ENCODE peak calls at places on chromosomes 4 and X, in six cellular contexts. Y, K, X, T, R and U are unnamed samples.

GRCh38 chr4:8853249-8853648 is 18.4 kb downstream of the HMX1 start:
- DNase-seq in T (no peak), R (no peak), X (no peak), K (no peak), Y (no peak), U (no peak)

GRCh38 chr4:154559931-154560801 is 2.6 kb upstream of the FGB start:
- DNase-seq in X (no peak), Y (no peak), K (no peak), T (no peak), R (no peak), U (no peak)

GRCh38 chrX:139560221-139560620 is 29.7 kb downstream of the F9 start:
- DNase-seq in Y (no peak), X (no peak), R (no peak), T (no peak), K (no peak), U (no peak)

GRCh38 chrX:129654652-129655546 is at the start of gene APLN:
- DNase-seq in X (peak), Y (peak), K (no peak), T (no peak), R (peak), U (no peak)

GRCh38 chr4:61254406-61254805 is 54.3 kb downstream of the ADGRL3 start:
- DNase-seq in R (no peak), K (no peak), T (no peak), X (no peak), Y (no peak), U (no peak)

GRCh38 chrX:118348186-118348810 is 2.4 kb downstream of the WDR44 start:
- DNase-seq in T (no peak), K (no peak), R (no peak), X (no peak), Y (no peak), U (no peak)

GRCh38 chrX:132086717-132087116 is 41.1 kb downstream of the FRMD7 start:
- DNase-seq in X (no peak), Y (no peak), R (no peak), K (no peak), T (no peak), U (no peak)

GRCh38 chr4:184355111-184355604 is 119.2 kb downstream of the IRF2 start:
- DNase-seq in K (no peak), T (peak), R (no peak), Y (no peak), X (peak), U (peak)

GRCh38 chr4:87882321-87882720 is 49.6 kb downstream of the MEPE start:
- DNase-seq in X (no peak), R (no peak), Y (no peak), T (no peak), K (no peak), U (no peak)

GRCh38 chrX:31421441-31421840 is 349.6 kb upstream of the FTHL17 start:
- DNase-seq in X (no peak), T (no peak), R (no peak), Y (no peak), K (no peak), U (no peak)